ENCODE peak calls at places on chromosomes 5 and 9, in ten cellular contexts. A is naive thymus-derived CD8-positive, alpha-beta T cell; Z is heart right ventricle; E is NCI-H1092 treated with DMSO at 0.1 percent for 48 hours; J is AG10803; G is T-helper 2 cell; C is GM03348; D is T-helper 9 cell; H is globus pallidus; X is HAP-1. N is an unnamed sample.

GRCh38 chr5:1412621-1413020 is 32.6 kb downstream of the SLC6A3 start:
- DNase-seq in H (no peak), D (no peak), E (no peak), J (no peak), A (no peak), C (no peak), X (no peak), Z (no peak), G (no peak), N (no peak)

GRCh38 chr9:85964526-85964925 is 23.6 kb downstream of the NAA35 start:
- DNase-seq in E (no peak), X (no peak), J (no peak), A (no peak), Z (no peak), C (no peak), G (no peak), H (no peak), D (no peak), N (no peak)

GRCh38 chr5:170536498-170536897 is 32.7 kb downstream of the KCNIP1 start:
- DNase-seq in C (no peak), D (no peak), J (no peak), Z (no peak), G (no peak), A (no peak), E (peak), H (no peak), X (no peak), N (no peak)

GRCh38 chr5:54194326-54194725 is 116.0 kb downstream of the ARL15 start:
- DNase-seq in A (no peak), X (no peak), E (no peak), D (no peak), J (peak), C (no peak), G (no peak), H (no peak), Z (no peak), N (no peak)

GRCh38 chr5:137252513-137252912 is 246.6 kb downstream of the SPOCK1 start:
- DNase-seq in X (no peak), C (no peak), G (no peak), E (no peak), J (peak), D (no peak), A (no peak), Z (no peak), H (peak), N (peak)

GRCh38 chr5:115494570-115495289 is 49.8 kb downstream of the FEM1C start:
- DNase-seq in E (no peak), D (no peak), G (no peak), J (peak), H (no peak), A (no peak), X (no peak), Z (no peak), C (no peak), N (peak)

GRCh38 chr5:68475476-68475875 is 259.9 kb downstream of the PIK3R1 start:
- DNase-seq in D (no peak), X (no peak), H (no peak), E (no peak), Z (no peak), G (no peak), J (no peak), A (no peak), C (no peak), N (no peak)

GRCh38 chr5:27144456-27144855 is 106.1 kb upstream of the CDH9 start:
- DNase-seq in X (no peak), E (no peak), C (no peak), H (no peak), D (no peak), G (no peak), J (no peak), A (no peak), Z (no peak), N (no peak)

GRCh38 chr9:136686794-136687711 is at the start of gene AGPAT2:
- DNase-seq in A (peak), J (peak), X (peak), D (peak), Z (peak), H (no peak), C (peak), E (peak), G (peak), N (peak)